ENCODE peak calls at places on chromosomes 11 and 22, in ten cellular contexts. One of them, this sample, is unnamed.

GRCh38 chr11:4090258-4090657 is 4.3 kb upstream of the RRM1 start:
- DNase-seq in neural progenitor cell: no peak
- DNase-seq in HCT116: no peak
- DNase-seq in GM23248: no peak
- DNase-seq in GM23338: no peak
- DNase-seq in PC-9: no peak
- DNase-seq in HepG2: no peak
- DNase-seq in mammary epithelial cell: no peak
- DNase-seq in fibroblast of lung: no peak
- DNase-seq in astrocyte: no peak
- DNase-seq in this sample: no peak

GRCh38 chr22:43090130-43090789 is 1.1 kb upstream of the TTLL1 start:
- DNase-seq in PC-9: peak; percentile 52
- DNase-seq in GM23248: peak; percentile 95
- DNase-seq in GM23338: no peak
- DNase-seq in mammary epithelial cell: peak; percentile 89
- DNase-seq in fibroblast of lung: peak; percentile 86
- DNase-seq in astrocyte: peak; percentile 83
- DNase-seq in HepG2: peak; percentile 88
- DNase-seq in HCT116: peak; percentile 90
- DNase-seq in neural progenitor cell: peak; percentile 28
- DNase-seq in this sample: peak; percentile 84

GRCh38 chr22:31538815-31539214 is 42.5 kb downstream of the SFI1 start:
- DNase-seq in fibroblast of lung: no peak
- DNase-seq in mammary epithelial cell: no peak
- DNase-seq in HCT116: no peak
- DNase-seq in GM23338: no peak
- DNase-seq in HepG2: no peak
- DNase-seq in neural progenitor cell: no peak
- DNase-seq in PC-9: no peak
- DNase-seq in GM23248: no peak
- DNase-seq in astrocyte: no peak
- DNase-seq in this sample: no peak

GRCh38 chr11:82547163-82547560 is 186.5 kb downstream of the FAM181B start:
- DNase-seq in fibroblast of lung: no peak
- DNase-seq in HCT116: no peak
- DNase-seq in GM23248: no peak
- DNase-seq in mammary epithelial cell: no peak
- DNase-seq in neural progenitor cell: peak; percentile 2
- DNase-seq in PC-9: no peak
- DNase-seq in GM23338: no peak
- DNase-seq in astrocyte: no peak
- DNase-seq in HepG2: no peak
- DNase-seq in this sample: no peak

GRCh38 chr11:73957654-73958361 is 7.0 kb downstream of the DNAJB13 start:
- DNase-seq in neural progenitor cell: no peak
- DNase-seq in GM23248: no peak
- DNase-seq in HCT116: no peak
- DNase-seq in astrocyte: no peak
- DNase-seq in mammary epithelial cell: no peak
- DNase-seq in GM23338: no peak
- DNase-seq in HepG2: no peak
- DNase-seq in fibroblast of lung: no peak
- DNase-seq in PC-9: no peak
- DNase-seq in this sample: no peak

GRCh38 chr11:36352919-36353318 is 56.8 kb downstream of the PRR5L start:
- DNase-seq in astrocyte: no peak
- DNase-seq in HepG2: no peak
- DNase-seq in GM23248: no peak
- DNase-seq in PC-9: no peak
- DNase-seq in neural progenitor cell: no peak
- DNase-seq in HCT116: no peak
- DNase-seq in mammary epithelial cell: no peak
- DNase-seq in GM23338: no peak
- DNase-seq in fibroblast of lung: no peak
- DNase-seq in this sample: no peak

GRCh38 chr22:20079745-20080444 is at the start of gene DGCR8:
- DNase-seq in HepG2: peak; percentile 86
- DNase-seq in fibroblast of lung: peak; percentile 94
- DNase-seq in neural progenitor cell: peak; percentile 98
- DNase-seq in GM23338: peak; percentile 96
- DNase-seq in PC-9: peak; percentile 89
- DNase-seq in astrocyte: peak; percentile 83
- DNase-seq in mammary epithelial cell: peak; percentile 96
- DNase-seq in HCT116: peak; percentile 86
- DNase-seq in GM23248: peak; percentile 97
- DNase-seq in this sample: peak; percentile 93

GRCh38 chr11:65546217-65546958 is 11.8 kb downstream of the LTBP3 start:
- DNase-seq in HepG2: peak; percentile 75
- DNase-seq in mammary epithelial cell: peak; percentile 34
- DNase-seq in PC-9: no peak
- DNase-seq in neural progenitor cell: peak; percentile 94
- DNase-seq in HCT116: peak; percentile 50
- DNase-seq in astrocyte: no peak
- DNase-seq in GM23338: peak; percentile 95
- DNase-seq in GM23248: no peak
- DNase-seq in fibroblast of lung: no peak
- DNase-seq in this sample: peak; percentile 94

DNA sequence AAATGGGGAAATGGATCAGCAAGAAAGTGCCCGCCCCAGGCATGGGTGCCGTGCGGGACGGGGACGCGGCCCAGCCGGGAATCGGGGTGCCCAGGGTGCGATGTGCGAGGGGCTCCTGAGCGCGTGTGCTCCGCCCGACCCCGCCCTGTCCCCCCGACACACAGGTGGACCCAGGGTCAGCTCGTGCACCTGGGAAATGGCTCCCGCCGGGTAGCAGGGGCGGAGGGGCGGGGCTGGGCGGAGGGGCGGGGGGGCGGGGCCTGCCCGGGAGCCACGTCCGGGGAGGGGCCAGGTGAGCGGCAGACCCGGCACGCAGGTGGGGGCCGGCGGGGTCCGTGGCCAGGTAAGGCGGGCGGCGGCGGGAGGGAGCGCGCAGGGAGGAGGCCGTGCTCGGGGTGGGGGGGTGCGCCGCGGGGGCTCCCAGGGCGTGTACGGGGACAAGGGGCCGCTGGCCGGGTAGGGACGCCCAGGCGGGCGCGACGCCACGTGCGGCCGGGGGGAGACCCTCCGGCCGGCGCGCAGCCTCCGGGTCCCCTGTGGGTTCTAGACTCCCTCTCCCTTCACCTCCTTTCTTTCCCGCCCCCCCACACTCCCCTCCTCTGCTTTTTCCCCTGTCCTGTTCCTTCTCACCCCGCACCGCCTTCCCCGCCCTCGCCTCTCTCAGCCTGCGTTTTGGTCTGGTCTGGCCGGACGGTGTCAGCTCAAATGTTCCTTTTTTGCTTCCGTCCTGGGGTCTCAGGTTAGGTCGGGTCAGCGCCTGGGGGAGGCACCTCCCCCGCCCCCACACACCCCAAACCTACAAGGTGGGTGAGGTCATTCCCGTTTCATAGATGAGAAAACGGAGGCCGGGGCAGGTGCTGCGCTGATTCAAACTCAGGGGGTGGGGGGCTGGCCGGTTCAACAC is at the start of gene ARHGAP8:
- DNase-seq in astrocyte: no peak
- DNase-seq in mammary epithelial cell: no peak
- DNase-seq in HCT116: no peak
- DNase-seq in PC-9: peak; percentile 70
- DNase-seq in GM23338: peak; percentile 85
- DNase-seq in neural progenitor cell: peak; percentile 38
- DNase-seq in GM23248: no peak
- DNase-seq in fibroblast of lung: no peak
- DNase-seq in HepG2: no peak
- DNase-seq in this sample: peak; percentile 43
- TF ChIP-seq EZH2 in astrocyte: peak; percentile 92
- TF ChIP-seq EZH2 in mammary epithelial cell: no peak
- TF ChIP-seq EZH2 in HCT116: no peak
- TF ChIP-seq EZH2 in PC-9: no peak
- TF ChIP-seq EZH2 in GM23338: no peak
- TF ChIP-seq EZH2 in neural progenitor cell: peak; percentile 43
- TF ChIP-seq EZH2 in GM23248: peak; percentile 65
- TF ChIP-seq EZH2 in fibroblast of lung: peak; percentile 73
- TF ChIP-seq EZH2 in HepG2: no peak
- TF ChIP-seq EZH2 in this sample: no peak

DNA sequence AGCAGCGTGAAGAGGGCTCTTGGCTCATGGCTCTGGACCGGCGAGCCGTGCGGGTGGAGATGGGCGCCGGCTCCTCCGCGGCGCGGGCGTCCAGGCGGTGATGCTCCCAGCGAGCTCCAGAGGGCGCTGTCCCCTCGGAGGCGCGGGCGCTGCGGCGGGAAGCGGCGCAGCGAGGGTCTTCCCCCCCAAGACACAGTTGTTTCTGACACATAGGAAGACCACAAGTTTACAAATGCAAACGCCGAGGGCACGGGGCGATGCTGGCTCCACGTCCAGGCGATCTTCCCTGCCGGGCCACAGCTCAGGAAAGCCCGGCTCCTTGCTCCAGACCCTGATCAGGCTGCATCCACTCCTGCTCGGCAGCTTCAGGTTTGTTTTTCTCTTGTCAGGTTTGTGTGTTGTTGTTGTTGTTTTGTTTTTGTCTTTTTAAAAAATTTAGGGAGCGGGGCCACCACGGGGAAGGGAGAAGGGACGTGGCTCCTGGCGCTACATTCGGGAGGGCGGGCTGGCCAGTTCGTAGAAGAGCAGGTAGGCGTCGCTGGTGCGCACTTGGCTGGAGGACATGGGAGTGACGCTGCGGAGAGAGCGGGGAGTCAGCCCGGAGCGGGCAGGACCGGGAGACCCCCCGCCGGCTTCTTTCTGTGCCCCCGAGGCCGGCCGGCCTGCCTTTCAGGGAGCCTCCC is 10.0 kb upstream of the MFRP start:
- DNase-seq in GM23338: peak; percentile 97
- DNase-seq in astrocyte: no peak
- DNase-seq in HepG2: no peak
- DNase-seq in GM23248: peak; percentile 91
- DNase-seq in neural progenitor cell: peak; percentile 94
- DNase-seq in HCT116: peak; percentile 60
- DNase-seq in mammary epithelial cell: no peak
- DNase-seq in PC-9: peak; percentile 65
- DNase-seq in fibroblast of lung: peak; percentile 75
- DNase-seq in this sample: peak; percentile 70
- TF ChIP-seq EZH2 in GM23338: no peak
- TF ChIP-seq EZH2 in astrocyte: no peak
- TF ChIP-seq EZH2 in HepG2: no peak
- TF ChIP-seq EZH2 in GM23248: no peak
- TF ChIP-seq EZH2 in neural progenitor cell: peak; percentile 47
- TF ChIP-seq EZH2 in HCT116: no peak
- TF ChIP-seq EZH2 in mammary epithelial cell: no peak
- TF ChIP-seq EZH2 in PC-9: no peak
- TF ChIP-seq EZH2 in fibroblast of lung: no peak
- TF ChIP-seq EZH2 in this sample: no peak

DNA sequence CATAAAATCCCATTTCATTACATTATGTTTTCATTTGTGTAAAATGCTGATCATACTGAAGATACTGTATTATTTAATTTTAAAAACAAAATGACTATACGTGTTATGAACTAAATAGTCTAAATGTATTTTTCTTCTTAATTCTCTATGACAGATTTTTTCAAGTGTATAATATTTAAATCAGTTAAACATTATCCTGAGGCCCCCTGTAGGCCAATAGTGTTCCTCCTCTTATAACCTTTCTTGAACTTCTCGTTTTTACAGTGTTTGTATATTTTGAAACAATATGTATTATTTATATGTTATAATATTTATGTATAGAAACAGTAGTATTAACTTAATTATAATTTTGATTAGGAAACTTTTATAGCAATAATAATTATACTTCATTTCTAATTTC is 151.1 kb upstream of the CHORDC1 start:
- DNase-seq in mammary epithelial cell: no peak
- DNase-seq in fibroblast of lung: no peak
- DNase-seq in HCT116: no peak
- DNase-seq in HepG2: no peak
- DNase-seq in astrocyte: no peak
- DNase-seq in neural progenitor cell: no peak
- DNase-seq in PC-9: no peak
- DNase-seq in GM23338: no peak
- DNase-seq in GM23248: no peak
- DNase-seq in this sample: no peak
- TF ChIP-seq EZH2 in mammary epithelial cell: no peak
- TF ChIP-seq EZH2 in fibroblast of lung: no peak
- TF ChIP-seq EZH2 in HCT116: no peak
- TF ChIP-seq EZH2 in HepG2: no peak
- TF ChIP-seq EZH2 in astrocyte: no peak
- TF ChIP-seq EZH2 in neural progenitor cell: no peak
- TF ChIP-seq EZH2 in PC-9: no peak
- TF ChIP-seq EZH2 in GM23338: no peak
- TF ChIP-seq EZH2 in GM23248: no peak
- TF ChIP-seq EZH2 in this sample: no peak

GRCh38 chr11:76208438-76208828 is 2.1 kb upstream of the WNT11 start:
- DNase-seq in GM23248: no peak
- DNase-seq in mammary epithelial cell: no peak
- DNase-seq in astrocyte: no peak
- DNase-seq in HCT116: no peak
- DNase-seq in neural progenitor cell: no peak
- DNase-seq in fibroblast of lung: no peak
- DNase-seq in HepG2: no peak
- DNase-seq in PC-9: no peak
- DNase-seq in GM23338: no peak
- DNase-seq in this sample: peak; percentile 18

GRCh38 chr11:76210920-76211851 is 4.9 kb upstream of the WNT11 start:
- DNase-seq in fibroblast of lung: no peak
- DNase-seq in PC-9: no peak
- DNase-seq in HCT116: no peak
- DNase-seq in mammary epithelial cell: no peak
- DNase-seq in astrocyte: no peak
- DNase-seq in GM23248: no peak
- DNase-seq in neural progenitor cell: no peak
- DNase-seq in GM23338: peak; percentile 65
- DNase-seq in HepG2: no peak
- DNase-seq in this sample: no peak

GRCh38 chr11:76209956-76210885 is 3.9 kb upstream of the WNT11 start:
- DNase-seq in PC-9: peak; percentile 45
- DNase-seq in astrocyte: peak; percentile 66
- DNase-seq in GM23248: peak; percentile 87
- DNase-seq in GM23338: peak; percentile 54
- DNase-seq in neural progenitor cell: peak; percentile 81
- DNase-seq in fibroblast of lung: peak; percentile 72
- DNase-seq in mammary epithelial cell: peak; percentile 48
- DNase-seq in HepG2: no peak
- DNase-seq in HCT116: no peak
- DNase-seq in this sample: peak; percentile 49

GRCh38 chr11:76208829-76209670 is 2.7 kb upstream of the WNT11 start:
- DNase-seq in GM23248: peak; percentile 64
- DNase-seq in astrocyte: no peak
- DNase-seq in mammary epithelial cell: peak; percentile 30
- DNase-seq in GM23338: peak; percentile 89
- DNase-seq in PC-9: peak; percentile 82
- DNase-seq in fibroblast of lung: peak; percentile 37
- DNase-seq in HCT116: no peak
- DNase-seq in neural progenitor cell: peak; percentile 92
- DNase-seq in HepG2: peak; percentile 56
- DNase-seq in this sample: peak; percentile 73

DNA sequence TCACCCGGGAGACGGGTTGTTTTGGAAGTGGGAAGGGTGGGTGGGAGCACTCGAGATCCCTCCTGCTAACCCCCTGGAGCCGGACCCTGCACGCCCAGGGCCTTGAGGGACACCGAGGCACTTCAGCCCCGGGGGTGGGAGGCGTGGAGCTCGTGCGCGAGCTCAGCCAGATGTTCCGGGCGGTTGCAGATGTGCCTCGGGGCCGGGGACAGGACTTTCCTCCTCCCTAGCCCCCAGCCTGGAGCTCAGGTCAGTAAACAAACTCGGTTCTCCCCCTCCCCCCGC is 3.3 kb upstream of the WNT11 start:
- DNase-seq in HCT116: no peak
- DNase-seq in HepG2: no peak
- DNase-seq in PC-9: no peak
- DNase-seq in GM23248: peak; percentile 21
- DNase-seq in astrocyte: no peak
- DNase-seq in neural progenitor cell: no peak
- DNase-seq in fibroblast of lung: no peak
- DNase-seq in GM23338: no peak
- DNase-seq in mammary epithelial cell: no peak
- DNase-seq in this sample: no peak
- TF ChIP-seq EZH2 in HCT116: no peak
- TF ChIP-seq EZH2 in HepG2: no peak
- TF ChIP-seq EZH2 in PC-9: no peak
- TF ChIP-seq EZH2 in GM23248: no peak
- TF ChIP-seq EZH2 in astrocyte: no peak
- TF ChIP-seq EZH2 in neural progenitor cell: peak; percentile 9
- TF ChIP-seq EZH2 in fibroblast of lung: no peak
- TF ChIP-seq EZH2 in GM23338: no peak
- TF ChIP-seq EZH2 in mammary epithelial cell: no peak
- TF ChIP-seq EZH2 in this sample: no peak